ENCODE peak calls at places on chromosomes 6 and 20, in four cellular contexts. P, T, Q and H are unnamed samples.

GRCh38 chr20:37602634-37603033 is 75.0 kb upstream of the BLCAP start:
- DNase-seq in Q (no peak), P (no peak), T (no peak), H (no peak)

GRCh38 chr6:103784117-103784516 is 1075.6 kb downstream of the HACE1 start:
- DNase-seq in Q (no peak), P (no peak), T (no peak), H (no peak)

GRCh38 chr6:113777601-113778000 is 79.5 kb upstream of the MARCKS start:
- DNase-seq in P (no peak), Q (no peak), T (no peak), H (no peak)

GRCh38 chr6:33578588-33579011 is 1.5 kb downstream of the BAK1 start:
- DNase-seq in T (no peak), P (no peak), Q (no peak), H (peak; percentile 69)

GRCh38 chr6:41073203-41073967 is 611 bp downstream of the NFYA start:
- DNase-seq in Q (peak; percentile 77), P (peak; percentile 86), T (peak; percentile 72), H (peak; percentile 88)

GRCh38 chr6:46410330-46410953 is 80.8 kb downstream of the RCAN2 start:
- DNase-seq in T (peak; percentile 24), Q (peak; percentile 47), P (no peak), H (no peak)

GRCh38 chr20:23966927-23967615 is 21.5 kb downstream of the GGTLC1 start:
- DNase-seq in P (peak; percentile 38), Q (no peak), T (no peak), H (no peak)

GRCh38 chr6:56528412-56528841 is 114.3 kb downstream of the DST start:
- DNase-seq in P (no peak), T (peak; percentile 96), Q (no peak), H (peak; percentile 23)

GRCh38 chr20:4082406-4083102 is 67.2 kb upstream of the RNF24 start:
- DNase-seq in P (peak; percentile 35), T (peak; percentile 67), Q (peak; percentile 44), H (no peak)

GRCh38 chr6:105591053-105591452 is 188.2 kb upstream of the PREP start:
- DNase-seq in T (no peak), Q (no peak), P (no peak), H (peak; percentile 29)

GRCh38 chr6:15546591-15546990 is 116.2 kb downstream of the DTNBP1 start:
- DNase-seq in P (no peak), Q (no peak), T (no peak), H (no peak)

GRCh38 chr20:5999783-6000182 is 49.3 kb downstream of the MCM8 start:
- DNase-seq in P (no peak), Q (no peak), T (no peak), H (no peak)
- H3K27ac ChIP-seq in P (no peak overlapping the region), Q (no peak overlapping the region), T (no peak overlapping the region), H (no peak overlapping the region)

GRCh38 chr6:169287675-169288074 is 34.0 kb upstream of the THBS2 start:
- DNase-seq in Q (no peak), P (no peak), T (no peak), H (no peak)
- TF ChIP-seq CTCF in Q (no peak), P (no peak), T (peak; percentile 25), H (no peak)

DNA sequence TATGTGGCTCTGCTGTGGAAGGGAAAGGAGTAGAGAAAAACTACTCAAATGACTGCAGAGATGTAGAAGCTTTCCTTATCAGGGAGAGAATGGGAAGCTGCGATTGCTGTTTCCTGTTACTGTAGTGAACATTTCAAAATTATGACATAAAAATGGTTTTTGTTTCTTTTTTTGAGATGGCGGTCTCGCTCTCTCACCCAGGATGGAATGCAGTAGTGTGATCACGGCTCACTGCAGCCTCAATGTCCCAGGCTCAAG is 6.1 kb upstream of the BCAS4 start:
- DNase-seq in P (no peak), Q (no peak), T (no peak), H (no peak)
- H3K27ac ChIP-seq in P (peak overlapping the region; percentile 16), Q (peak overlapping the region; percentile 79), T (no peak overlapping the region), H (no peak overlapping the region)

GRCh38 chr20:62133864-62134263 is 9.3 kb downstream of the PSMA7 start:
- DNase-seq in T (no peak), P (no peak), Q (no peak), H (peak; percentile 89)
- TF ChIP-seq CTCF in T (peak; percentile 46), P (peak; percentile 45), Q (no peak), H (peak; percentile 37)

DNA sequence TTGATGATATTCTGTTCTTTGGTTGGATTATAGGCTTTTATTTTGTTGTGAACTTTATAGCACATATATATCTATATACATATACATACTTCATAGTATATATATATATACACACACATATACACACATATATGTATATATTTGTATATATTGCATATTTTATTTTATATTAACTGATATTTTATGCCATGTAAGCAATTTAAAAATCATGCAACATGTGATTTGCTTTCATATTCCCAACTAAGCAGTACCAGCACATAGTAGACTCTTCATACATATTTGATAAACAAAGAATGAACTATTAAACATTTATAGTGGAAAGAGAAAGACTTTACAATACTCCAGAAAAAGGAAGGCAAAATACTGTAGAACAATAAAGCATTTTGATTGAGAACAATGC is 679.2 kb downstream of the TENT5A start:
- DNase-seq in Q (no peak), T (no peak), P (no peak), H (no peak)
- H3K27ac ChIP-seq in Q (no peak overlapping the region), T (no peak overlapping the region), P (no peak overlapping the region), H (no peak overlapping the region)

GRCh38 chr6:79212859-79213258 is 21.6 kb downstream of the HMGN3 start:
- DNase-seq in P (no peak), T (no peak), Q (no peak), H (no peak)
- TF ChIP-seq CTCF in P (no peak), T (no peak), Q (no peak), H (no peak)

GRCh38 chr6:27091661-27092315 is 155.7 kb upstream of the PRSS16 start:
- DNase-seq in P (no peak), Q (no peak), T (peak; percentile 94), H (peak; percentile 91)
- H3K27ac ChIP-seq in P (no peak overlapping the region), Q (no peak overlapping the region), T (peak overlapping the region; percentile 3), H (no peak overlapping the region)